ENCODE peak calls at places on chromosome 9, in ten cellular contexts. R is AG09319, Z is PC-3, E is uterus, U is activated B cell treated with CpG ODN at 0.5 μM for 24 hours, I is H7, F is GM04504, G is AG04450, Y is NCI-H1048, M is adrenal gland. X is an unnamed sample.

GRCh38 chr9:110059461-110059860 is 148.5 kb downstream of the C9orf152 start:
- DNase-seq in F (no peak), R (no peak), Z (no peak), Y (no peak), U (no peak), E (peak; percentile 30), G (no peak), I (no peak), M (peak; percentile 27), X (no peak)

GRCh38 chr9:6444108-6444507 is 31.1 kb downstream of the UHRF2 start:
- DNase-seq in F (no peak), Z (no peak), U (no peak), Y (no peak), M (no peak), G (no peak), E (no peak), I (no peak), R (no peak), X (no peak)

GRCh38 chr9:76655121-76655531 is 109.1 kb upstream of the PCA3 start:
- DNase-seq in U (no peak), Z (no peak), F (no peak), E (no peak), Y (no peak), M (no peak), G (no peak), I (no peak), R (no peak), X (no peak)

GRCh38 chr9:108062680-108063079 is 573.1 kb upstream of the KLF4 start:
- DNase-seq in Y (no peak), G (no peak), M (no peak), U (no peak), I (no peak), F (no peak), R (no peak), E (no peak), Z (no peak), X (no peak)

GRCh38 chr9:107584186-107584585 is 94.6 kb upstream of the KLF4 start:
- DNase-seq in U (no peak), M (no peak), F (no peak), R (no peak), G (no peak), I (no peak), Z (no peak), E (no peak), Y (no peak), X (no peak)

GRCh38 chr9:92645041-92645440 is 24.9 kb downstream of the IPPK start:
- DNase-seq in M (no peak), R (no peak), Y (no peak), F (no peak), Z (no peak), I (no peak), G (no peak), E (no peak), U (no peak), X (no peak)

GRCh38 chr9:20321683-20322082 is 300.6 kb downstream of the MLLT3 start:
- DNase-seq in G (no peak), U (no peak), Y (no peak), R (no peak), Z (no peak), M (no peak), F (no peak), I (no peak), E (no peak), X (no peak)

GRCh38 chr9:105722099-105722498 is 27.8 kb downstream of the TMEM38B start:
- DNase-seq in M (no peak), Y (no peak), Z (no peak), E (no peak), R (no peak), I (no peak), F (no peak), G (no peak), U (no peak), X (no peak)

GRCh38 chr9:132409828-132410528 is at the start of gene CFAP77:
- DNase-seq in I (peak; percentile 94), R (peak; percentile 7), M (peak; percentile 24), F (no peak), Z (peak; percentile 46), Y (no peak), G (peak; percentile 13), E (peak; percentile 26), U (peak; percentile 48), X (no peak)

GRCh38 chr9:122846371-122847060 is 18.1 kb upstream of the PDCL start:
- DNase-seq in E (no peak), G (no peak), I (no peak), R (no peak), F (no peak), U (no peak), M (no peak), Z (no peak), Y (no peak), X (no peak)

X was measured in nucleus accumbens.